ENCODE peak calls at places on chromosomes 3 and 15, in five cellular contexts. S is left lung, O is prostate gland, M is uterus, D is endodermal cell. J is an unnamed sample.

GRCh38 chr15:64209680-64210334 is 47.0 kb upstream of the PPIB start:
- DNase-seq in S (no peak), M (no peak), D (no peak), O (no peak), J (no peak)

GRCh38 chr3:124207873-124208473 is 216.0 kb upstream of the ROPN1 start:
- DNase-seq in M (no peak), S (no peak), O (no peak), D (no peak), J (no peak)

GRCh38 chr15:45867281-45867680 is 232.5 kb downstream of the SQOR start:
- DNase-seq in S (no peak), D (no peak), M (no peak), O (no peak), J (no peak)

GRCh38 chr3:178588593-178588992 is 52.4 kb downstream of the KCNMB2 start:
- DNase-seq in O (no peak), M (no peak), D (no peak), S (no peak), J (no peak)

GRCh38 chr15:45995800-45996199 is 361.0 kb downstream of the SQOR start:
- DNase-seq in D (no peak), O (no peak), M (no peak), S (no peak), J (no peak)

GRCh38 chr3:126450744-126451143 is 24.9 kb downstream of the ZXDC start:
- DNase-seq in M (no peak), S (no peak), O (no peak), D (peak; percentile 27), J (no peak)

GRCh38 chr3:190302209-190302885 is 19.9 kb downstream of the CLDN1 start:
- DNase-seq in O (no peak), D (no peak), S (no peak), M (no peak), J (no peak)

GRCh38 chr3:49017646-49017977 is 768 bp downstream of the DALRD3 start:
- DNase-seq in S (no peak), D (no peak), O (no peak), M (no peak), J (no peak)

GRCh38 chr3:160801386-160802118 is 45.5 kb downstream of the PPM1L start:
- DNase-seq in O (no peak), S (peak; percentile 65), D (no peak), M (no peak), J (no peak)

GRCh38 chr15:34993413-34993812 is 5.3 kb upstream of the ZNF770 start:
- DNase-seq in S (no peak), O (no peak), M (no peak), D (no peak), J (no peak)

GRCh38 chr3:197464794-197465193 is 91.0 kb downstream of the BDH1 start:
- DNase-seq in O (no peak), M (no peak), S (no peak), D (no peak), J (no peak)

GRCh38 chr3:52005571-52005986 is 9.9 kb upstream of the RPL29 start:
- DNase-seq in M (peak; percentile 73), O (no peak), S (no peak), D (peak; percentile 88), J (peak; percentile 34)

GRCh38 chr3:44905501-44906159 is 31.2 kb downstream of the TGM4 start:
- DNase-seq in O (no peak), S (no peak), M (no peak), D (peak; percentile 45), J (no peak)

GRCh38 chr15:41585140-41586047 is 26.4 kb downstream of the TYRO3 start:
- DNase-seq in D (peak; percentile 81), M (peak; percentile 65), O (peak; percentile 23), S (no peak), J (no peak)

GRCh38 chr3:190299969-190300368 is 22.3 kb downstream of the CLDN1 start:
- DNase-seq in S (no peak), M (no peak), O (no peak), D (no peak), J (no peak)

GRCh38 chr3:23519548-23520208 is 286.1 kb upstream of the UBE2E1 start:
- DNase-seq in M (no peak), S (no peak), D (no peak), O (no peak), J (no peak)

GRCh38 chr15:69880616-69881309 is 217.0 kb downstream of the TLE3 start:
- DNase-seq in O (no peak), M (no peak), D (no peak), S (no peak), J (no peak)

GRCh38 chr15:56234804-56235203 is 8.9 kb downstream of the RFX7 start:
- DNase-seq in M (no peak), D (no peak), S (no peak), O (no peak), J (no peak)

GRCh38 chr3:23696842-23697241 is 108.9 kb upstream of the UBE2E1 start:
- DNase-seq in M (no peak), O (no peak), S (no peak), D (no peak), J (no peak)

DNA sequence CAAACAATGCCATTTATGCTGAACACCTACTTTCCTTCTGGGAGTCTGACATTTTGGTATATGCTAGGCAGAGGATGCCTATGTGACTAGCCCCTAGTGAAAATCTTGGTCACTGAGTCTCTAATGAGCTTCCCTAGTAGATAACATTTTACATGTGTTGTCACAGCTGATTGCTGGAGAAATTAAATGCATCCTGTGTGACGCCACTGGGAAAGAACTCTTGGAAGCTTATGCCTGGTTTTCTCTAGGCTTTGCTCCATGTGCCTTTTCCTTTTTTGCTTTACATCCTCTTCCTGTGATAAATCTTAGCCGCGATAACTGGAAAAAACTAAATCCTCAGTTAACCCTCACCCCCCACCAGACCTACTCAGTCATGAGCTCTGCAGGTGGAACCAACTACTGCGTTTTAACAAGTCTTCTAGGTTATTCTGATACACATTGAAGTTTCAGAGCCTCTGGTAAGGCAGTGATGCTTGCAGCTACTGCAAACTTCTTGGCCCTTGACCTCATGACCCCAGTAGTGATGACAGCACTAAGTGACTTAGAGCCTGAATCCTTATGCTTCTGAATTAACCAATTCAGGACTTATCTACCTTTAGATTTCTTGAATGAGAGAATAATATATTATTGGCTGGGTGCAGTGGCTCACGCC is 292.4 kb upstream of the SOX14 start:
- DNase-seq in D (no peak), O (no peak), S (no peak), M (no peak), J (no peak)
- TF ChIP-seq CTCF in D (no peak), O (no peak), S (no peak), M (no peak), J (no peak)

GRCh38 chr3:127787556-127787955 is 34.8 kb downstream of the MGLL start:
- DNase-seq in S (no peak), M (no peak), D (no peak), O (no peak), J (no peak)

GRCh38 chr3:127786358-127787070 is 35.8 kb downstream of the MGLL start:
- DNase-seq in M (peak; percentile 88), S (peak; percentile 67), O (peak; percentile 50), D (no peak), J (no peak)

GRCh38 chr3:127785711-127786265 is 36.5 kb downstream of the MGLL start:
- DNase-seq in M (no peak), S (no peak), O (no peak), D (no peak), J (no peak)

GRCh38 chr3:127787966-127788365 is 34.3 kb downstream of the MGLL start:
- DNase-seq in M (no peak), S (no peak), D (no peak), O (no peak), J (no peak)

DNA sequence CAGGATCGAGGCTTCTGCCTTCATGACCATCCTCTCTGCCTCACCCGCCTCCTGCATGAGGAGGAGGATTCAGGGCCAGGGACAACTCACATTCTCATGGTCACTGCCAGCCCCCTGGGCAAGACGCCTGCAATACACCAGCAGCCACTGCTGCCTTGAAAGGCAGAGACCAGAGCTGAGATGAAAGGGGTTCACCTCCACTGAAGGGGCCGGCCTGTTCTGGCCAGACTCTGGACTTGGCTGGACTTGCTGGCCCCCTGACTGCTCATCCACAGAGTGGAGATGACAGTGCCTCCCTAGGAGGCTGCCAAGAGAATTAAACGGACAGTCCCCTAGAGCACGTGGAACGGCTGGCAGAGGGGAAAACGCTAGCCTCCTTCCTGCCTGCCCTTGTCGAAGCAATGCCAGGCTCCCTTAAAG is 35.2 kb downstream of the MGLL start:
- DNase-seq in S (no peak), O (no peak), D (no peak), M (peak; percentile 57), J (no peak)
- H3K4me3 ChIP-seq in S (no peak overlapping the region), O (no peak overlapping the region), D (no peak overlapping the region), M (no peak overlapping the region), J (no peak overlapping the region)

DNA sequence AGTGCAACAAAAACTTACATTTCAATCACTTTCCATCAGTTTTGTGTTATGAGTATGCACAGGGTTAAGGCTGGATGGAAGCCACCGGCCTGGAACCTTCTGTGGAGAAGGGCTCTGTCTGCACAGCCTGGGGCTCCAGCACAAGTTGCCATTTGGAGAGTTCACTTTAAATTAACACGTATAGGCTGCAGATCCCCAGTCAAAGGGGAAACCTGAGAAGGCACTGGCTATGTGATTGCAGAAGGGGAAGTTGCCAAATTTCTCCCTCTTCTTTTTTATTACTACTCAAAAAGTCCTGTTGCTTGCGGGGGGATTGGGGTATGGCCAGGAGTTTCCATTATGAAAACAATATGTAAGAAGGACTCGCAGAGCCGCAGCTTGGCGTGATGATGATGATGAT is 57.0 kb upstream of the FOXP1 start:
- DNase-seq in M (no peak), S (no peak), O (no peak), D (no peak), J (no peak)
- H3K27me3 ChIP-seq in M (no peaks in the 10 kb centered on the region), S (no peaks in the 10 kb centered on the region), O (no peaks in the 10 kb centered on the region), D (no peaks in the 10 kb centered on the region), J (no peaks in the 10 kb centered on the region)

DNA sequence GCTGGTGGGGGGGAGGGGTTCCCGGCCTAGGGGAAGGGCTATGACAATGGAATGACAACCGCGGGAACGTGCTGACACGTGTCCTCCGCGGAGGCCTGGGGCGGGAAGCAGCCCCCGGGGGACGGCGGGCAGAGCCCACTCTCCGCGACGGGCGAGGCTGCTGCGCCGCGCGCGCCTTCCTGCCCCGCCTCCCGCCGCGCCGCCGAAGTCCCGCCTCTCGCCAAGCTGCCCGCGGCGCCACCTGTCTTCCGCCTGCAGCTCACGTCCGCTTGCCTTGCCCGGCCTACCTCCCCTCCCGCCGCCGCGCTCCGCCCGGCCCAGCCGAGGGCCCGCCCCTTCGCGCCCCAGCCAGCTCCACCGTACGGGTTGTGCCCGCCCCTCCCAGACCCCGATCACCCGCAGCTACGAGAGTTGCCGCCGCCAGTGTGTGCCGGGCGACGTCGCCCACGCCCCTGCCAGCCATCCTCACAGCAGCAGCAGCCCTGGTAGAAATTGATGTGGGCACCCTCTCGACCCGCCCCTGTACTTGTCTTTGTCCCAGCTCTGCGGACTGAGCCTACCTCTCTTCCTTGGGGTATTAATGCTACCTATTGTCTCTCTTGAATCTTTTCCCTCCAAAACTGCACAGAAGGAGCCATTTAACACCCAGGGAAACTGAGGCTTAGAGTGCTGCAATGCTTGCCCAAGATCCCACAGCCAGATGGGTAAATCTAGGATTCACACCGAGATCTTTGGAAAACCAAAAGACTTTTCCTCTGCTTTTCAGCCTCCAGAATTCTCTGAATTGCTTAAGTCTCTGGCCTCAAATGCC is at the start of gene PARP16:
- DNase-seq in O (peak; percentile 92), M (peak; percentile 92), S (peak; percentile 94), D (peak; percentile 98), J (no peak)
- TF ChIP-seq CTCF in O (peak; percentile 91), M (peak; percentile 50), S (peak; percentile 45), D (peak; percentile 65), J (peak; percentile 6)

DNA sequence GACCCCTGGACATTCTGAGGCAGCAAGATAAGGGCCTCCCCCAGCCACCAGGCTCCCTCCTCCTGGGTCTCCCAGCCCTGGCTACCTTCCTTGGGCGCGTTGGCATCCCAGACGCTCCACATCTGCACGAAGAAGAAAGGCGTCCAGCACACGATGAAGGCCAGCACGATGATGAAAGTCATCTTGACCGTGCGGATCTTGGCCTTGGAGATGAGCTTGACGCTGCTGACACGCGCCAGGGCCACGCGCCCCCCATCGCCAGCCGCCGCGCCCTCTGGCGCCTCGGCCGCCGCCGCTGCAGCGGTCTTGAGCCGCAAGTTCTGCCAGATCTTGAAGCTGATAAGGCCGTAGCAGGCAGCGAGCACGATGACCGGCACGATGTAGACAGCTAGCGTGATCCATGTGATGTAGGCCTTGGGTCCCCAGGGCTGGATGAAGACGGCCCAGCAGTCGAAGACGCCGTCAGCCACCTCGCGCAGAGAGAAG is 2.2 kb downstream of the OXTR start:
- DNase-seq in D (no peak), S (no peak), M (no peak), O (no peak), J (no peak)
- H3K4me3 ChIP-seq in D (peak overlapping the region; percentile 53), S (peak overlapping the region; percentile 12), M (no peak overlapping the region), O (peak overlapping the region; percentile 17), J (peak overlapping the region; percentile 7)